ENCODE peak calls at places on chromosomes 16 and 17, in seven cellular contexts. One of them, this sample, is unnamed.
A peak's percentile ranks its signal among the peaks of the same experiment; 100 is the strongest.

GRCh38 chr16:55513616-55514015 is 4.7 kb downstream of the LPCAT2 start:
- DNase-seq in A549: no peak
- DNase-seq in stomach: no peak
- DNase-seq in activated CD4-positive, alpha-beta T cell treated with anti-CD3 and anti-CD28 coated beads, Interleukin-2, amount 10 ng/mL, durations not matched to agents 24 days and 14 days: no peak
- DNase-seq in myocyte: peak; percentile 36
- DNase-seq in astrocyte of the spinal cord: no peak
- DNase-seq in cardiac fibroblast: no peak
- DNase-seq in this sample: no peak

GRCh38 chr16:2836646-2837508 is 6.8 kb downstream of the ZG16B start:
- DNase-seq in A549: no peak
- DNase-seq in cardiac fibroblast: no peak
- DNase-seq in stomach: no peak
- DNase-seq in astrocyte of the spinal cord: peak; percentile 16
- DNase-seq in activated CD4-positive, alpha-beta T cell treated with anti-CD3 and anti-CD28 coated beads, Interleukin-2, amount 10 ng/mL, durations not matched to agents 24 days and 14 days: no peak
- DNase-seq in myocyte: no peak
- DNase-seq in this sample: no peak

GRCh38 chr17:82247856-82248671 is 19.2 kb downstream of the SLC16A3 start:
- DNase-seq in activated CD4-positive, alpha-beta T cell treated with anti-CD3 and anti-CD28 coated beads, Interleukin-2, amount 10 ng/mL, durations not matched to agents 24 days and 14 days: no peak
- DNase-seq in stomach: no peak
- DNase-seq in cardiac fibroblast: no peak
- DNase-seq in A549: no peak
- DNase-seq in astrocyte of the spinal cord: no peak
- DNase-seq in myocyte: no peak
- DNase-seq in this sample: no peak

GRCh38 chr17:12680407-12680897 is 14.8 kb downstream of the MYOCD start:
- DNase-seq in cardiac fibroblast: no peak
- DNase-seq in stomach: no peak
- DNase-seq in A549: no peak
- DNase-seq in activated CD4-positive, alpha-beta T cell treated with anti-CD3 and anti-CD28 coated beads, Interleukin-2, amount 10 ng/mL, durations not matched to agents 24 days and 14 days: no peak
- DNase-seq in astrocyte of the spinal cord: no peak
- DNase-seq in myocyte: no peak
- DNase-seq in this sample: no peak

GRCh38 chr17:48748728-48749566 is 20.4 kb upstream of the HOXB13 start:
- DNase-seq in activated CD4-positive, alpha-beta T cell treated with anti-CD3 and anti-CD28 coated beads, Interleukin-2, amount 10 ng/mL, durations not matched to agents 24 days and 14 days: no peak
- DNase-seq in cardiac fibroblast: no peak
- DNase-seq in myocyte: no peak
- DNase-seq in A549: no peak
- DNase-seq in astrocyte of the spinal cord: peak; percentile 35
- DNase-seq in stomach: no peak
- DNase-seq in this sample: no peak

GRCh38 chr16:13507530-13507929 is 412.4 kb upstream of the ERCC4 start:
- DNase-seq in myocyte: no peak
- DNase-seq in activated CD4-positive, alpha-beta T cell treated with anti-CD3 and anti-CD28 coated beads, Interleukin-2, amount 10 ng/mL, durations not matched to agents 24 days and 14 days: no peak
- DNase-seq in astrocyte of the spinal cord: no peak
- DNase-seq in stomach: no peak
- DNase-seq in A549: no peak
- DNase-seq in cardiac fibroblast: no peak
- DNase-seq in this sample: no peak

GRCh38 chr16:81415757-81416156 is 28.9 kb upstream of the CMIP start:
- DNase-seq in cardiac fibroblast: no peak
- DNase-seq in astrocyte of the spinal cord: no peak
- DNase-seq in stomach: no peak
- DNase-seq in activated CD4-positive, alpha-beta T cell treated with anti-CD3 and anti-CD28 coated beads, Interleukin-2, amount 10 ng/mL, durations not matched to agents 24 days and 14 days: no peak
- DNase-seq in myocyte: no peak
- DNase-seq in A549: no peak
- DNase-seq in this sample: no peak

GRCh38 chr17:29141484-29141835 is 38.7 kb downstream of the MYO18A start:
- DNase-seq in activated CD4-positive, alpha-beta T cell treated with anti-CD3 and anti-CD28 coated beads, Interleukin-2, amount 10 ng/mL, durations not matched to agents 24 days and 14 days: peak; percentile 71
- DNase-seq in stomach: no peak
- DNase-seq in myocyte: no peak
- DNase-seq in astrocyte of the spinal cord: no peak
- DNase-seq in cardiac fibroblast: no peak
- DNase-seq in A549: no peak
- DNase-seq in this sample: no peak

GRCh38 chr17:39740357-39741111 is 2.8 kb downstream of the GRB7 start:
- DNase-seq in A549: peak; percentile 66
- DNase-seq in cardiac fibroblast: peak; percentile 50
- DNase-seq in myocyte: no peak
- DNase-seq in astrocyte of the spinal cord: peak; percentile 32
- DNase-seq in stomach: no peak
- DNase-seq in activated CD4-positive, alpha-beta T cell treated with anti-CD3 and anti-CD28 coated beads, Interleukin-2, amount 10 ng/mL, durations not matched to agents 24 days and 14 days: peak; percentile 65
- DNase-seq in this sample: no peak

GRCh38 chr17:45240905-45241314 is 19.2 kb downstream of the FMNL1 start:
- DNase-seq in activated CD4-positive, alpha-beta T cell treated with anti-CD3 and anti-CD28 coated beads, Interleukin-2, amount 10 ng/mL, durations not matched to agents 24 days and 14 days: no peak
- DNase-seq in stomach: no peak
- DNase-seq in myocyte: no peak
- DNase-seq in astrocyte of the spinal cord: no peak
- DNase-seq in cardiac fibroblast: no peak
- DNase-seq in A549: no peak
- DNase-seq in this sample: no peak

GRCh38 chr17:39668141-39668924 is at the start of gene PNMT:
- DNase-seq in cardiac fibroblast: peak; percentile 59
- DNase-seq in myocyte: no peak
- DNase-seq in stomach: peak; percentile 83
- DNase-seq in A549: peak; percentile 78
- DNase-seq in astrocyte of the spinal cord: peak; percentile 37
- DNase-seq in activated CD4-positive, alpha-beta T cell treated with anti-CD3 and anti-CD28 coated beads, Interleukin-2, amount 10 ng/mL, durations not matched to agents 24 days and 14 days: peak; percentile 91
- DNase-seq in this sample: peak; percentile 83

GRCh38 chr17:49924116-49924515 is 44.9 kb upstream of the DLX4 start:
- DNase-seq in activated CD4-positive, alpha-beta T cell treated with anti-CD3 and anti-CD28 coated beads, Interleukin-2, amount 10 ng/mL, durations not matched to agents 24 days and 14 days: no peak
- DNase-seq in astrocyte of the spinal cord: no peak
- DNase-seq in cardiac fibroblast: no peak
- DNase-seq in myocyte: no peak
- DNase-seq in A549: no peak
- DNase-seq in stomach: no peak
- DNase-seq in this sample: no peak

GRCh38 chr17:64500487-64500859 is 3.6 kb upstream of the POLG2 start:
- DNase-seq in cardiac fibroblast: no peak
- DNase-seq in myocyte: no peak
- DNase-seq in activated CD4-positive, alpha-beta T cell treated with anti-CD3 and anti-CD28 coated beads, Interleukin-2, amount 10 ng/mL, durations not matched to agents 24 days and 14 days: peak; percentile 60
- DNase-seq in astrocyte of the spinal cord: no peak
- DNase-seq in stomach: no peak
- DNase-seq in A549: no peak
- DNase-seq in this sample: no peak

GRCh38 chr16:88706288-88706964 is at the start of the genes CTU2 and RNF166:
- DNase-seq in cardiac fibroblast: peak; percentile 85
- DNase-seq in astrocyte of the spinal cord: peak; percentile 78
- DNase-seq in A549: peak; percentile 85
- DNase-seq in activated CD4-positive, alpha-beta T cell treated with anti-CD3 and anti-CD28 coated beads, Interleukin-2, amount 10 ng/mL, durations not matched to agents 24 days and 14 days: peak; percentile 98
- DNase-seq in myocyte: peak; percentile 84
- DNase-seq in stomach: peak; percentile 94
- DNase-seq in this sample: peak; percentile 90

GRCh38 chr16:68985855-68986254 is 119.6 kb upstream of the HAS3 start:
- DNase-seq in stomach: no peak
- DNase-seq in astrocyte of the spinal cord: peak; percentile 67
- DNase-seq in myocyte: peak; percentile 9
- DNase-seq in cardiac fibroblast: peak; percentile 48
- DNase-seq in A549: peak; percentile 28
- DNase-seq in activated CD4-positive, alpha-beta T cell treated with anti-CD3 and anti-CD28 coated beads, Interleukin-2, amount 10 ng/mL, durations not matched to agents 24 days and 14 days: no peak
- DNase-seq in this sample: no peak

GRCh38 chr17:51860934-51861561 is 297.5 kb downstream of the CA10 start:
- DNase-seq in cardiac fibroblast: peak; percentile 3
- DNase-seq in A549: peak; percentile 50
- DNase-seq in myocyte: peak; percentile 66
- DNase-seq in astrocyte of the spinal cord: no peak
- DNase-seq in stomach: no peak
- DNase-seq in activated CD4-positive, alpha-beta T cell treated with anti-CD3 and anti-CD28 coated beads, Interleukin-2, amount 10 ng/mL, durations not matched to agents 24 days and 14 days: peak; percentile 76
- DNase-seq in this sample: peak; percentile 49

GRCh38 chr16:15492091-15492740 is 57.8 kb downstream of the BMERB1 start:
- DNase-seq in A549: no peak
- DNase-seq in myocyte: no peak
- DNase-seq in astrocyte of the spinal cord: no peak
- DNase-seq in cardiac fibroblast: no peak
- DNase-seq in activated CD4-positive, alpha-beta T cell treated with anti-CD3 and anti-CD28 coated beads, Interleukin-2, amount 10 ng/mL, durations not matched to agents 24 days and 14 days: no peak
- DNase-seq in stomach: no peak
- DNase-seq in this sample: no peak

GRCh38 chr17:32596666-32597065 is 109.9 kb downstream of the CDK5R1 start:
- DNase-seq in activated CD4-positive, alpha-beta T cell treated with anti-CD3 and anti-CD28 coated beads, Interleukin-2, amount 10 ng/mL, durations not matched to agents 24 days and 14 days: no peak
- DNase-seq in cardiac fibroblast: no peak
- DNase-seq in A549: peak; percentile 10
- DNase-seq in astrocyte of the spinal cord: peak; percentile 19
- DNase-seq in stomach: no peak
- DNase-seq in myocyte: peak; percentile 91
- DNase-seq in this sample: no peak

GRCh38 chr17:17824780-17825614 is 11.8 kb downstream of the SREBF1 start:
- DNase-seq in myocyte: no peak
- DNase-seq in astrocyte of the spinal cord: no peak
- DNase-seq in A549: peak; percentile 53
- DNase-seq in activated CD4-positive, alpha-beta T cell treated with anti-CD3 and anti-CD28 coated beads, Interleukin-2, amount 10 ng/mL, durations not matched to agents 24 days and 14 days: peak; percentile 72
- DNase-seq in cardiac fibroblast: no peak
- DNase-seq in stomach: no peak
- DNase-seq in this sample: peak; percentile 71

GRCh38 chr16:49453001-49453400 is 79.4 kb downstream of the C16orf78 start:
- DNase-seq in stomach: no peak
- DNase-seq in cardiac fibroblast: no peak
- DNase-seq in astrocyte of the spinal cord: no peak
- DNase-seq in A549: no peak
- DNase-seq in myocyte: no peak
- DNase-seq in activated CD4-positive, alpha-beta T cell treated with anti-CD3 and anti-CD28 coated beads, Interleukin-2, amount 10 ng/mL, durations not matched to agents 24 days and 14 days: no peak
- DNase-seq in this sample: no peak

GRCh38 chr17:19713901-19714361 is 2.5 kb downstream of the SLC47A2 start:
- DNase-seq in astrocyte of the spinal cord: no peak
- DNase-seq in A549: no peak
- DNase-seq in activated CD4-positive, alpha-beta T cell treated with anti-CD3 and anti-CD28 coated beads, Interleukin-2, amount 10 ng/mL, durations not matched to agents 24 days and 14 days: no peak
- DNase-seq in cardiac fibroblast: no peak
- DNase-seq in myocyte: no peak
- DNase-seq in stomach: no peak
- DNase-seq in this sample: no peak

GRCh38 chr16:4859900-4860255 is 12.6 kb downstream of the UBN1 start:
- DNase-seq in myocyte: no peak
- DNase-seq in astrocyte of the spinal cord: peak; percentile 64
- DNase-seq in A549: no peak
- DNase-seq in stomach: no peak
- DNase-seq in activated CD4-positive, alpha-beta T cell treated with anti-CD3 and anti-CD28 coated beads, Interleukin-2, amount 10 ng/mL, durations not matched to agents 24 days and 14 days: no peak
- DNase-seq in cardiac fibroblast: peak; percentile 20
- DNase-seq in this sample: no peak

GRCh38 chr17:12099412-12099811 is 78.7 kb downstream of the MAP2K4 start:
- DNase-seq in astrocyte of the spinal cord: no peak
- DNase-seq in myocyte: no peak
- DNase-seq in cardiac fibroblast: no peak
- DNase-seq in A549: no peak
- DNase-seq in stomach: no peak
- DNase-seq in activated CD4-positive, alpha-beta T cell treated with anti-CD3 and anti-CD28 coated beads, Interleukin-2, amount 10 ng/mL, durations not matched to agents 24 days and 14 days: no peak
- DNase-seq in this sample: no peak

GRCh38 chr17:80575057-80575875 is 30.6 kb downstream of the RPTOR start:
- DNase-seq in cardiac fibroblast: peak; percentile 86
- DNase-seq in astrocyte of the spinal cord: peak; percentile 84
- DNase-seq in myocyte: peak; percentile 81
- DNase-seq in activated CD4-positive, alpha-beta T cell treated with anti-CD3 and anti-CD28 coated beads, Interleukin-2, amount 10 ng/mL, durations not matched to agents 24 days and 14 days: peak; percentile 97
- DNase-seq in A549: peak; percentile 95
- DNase-seq in stomach: peak; percentile 84
- DNase-seq in this sample: peak; percentile 88

This sample was measured in body of pancreas.